ENCODE peak calls at places on chromosomes 4 and X, in five cellular contexts. L, E, Y, N and A are unnamed samples.

GRCh38 chr4:72701987-72702819 is 133.2 kb upstream of the ADAMTS3 start:
- DNase-seq in L (no peak), E (peak; percentile 28), Y (no peak), N (peak; percentile 60), A (peak; percentile 22)

GRCh38 chrX:119745283-119745848 is 13.0 kb upstream of the SOWAHD start:
- DNase-seq in L (no peak), E (no peak), Y (no peak), N (no peak), A (no peak)

GRCh38 chr4:179843370-179843769 is 2399.8 kb upstream of the TENM3 start:
- DNase-seq in L (no peak), E (no peak), Y (no peak), N (no peak), A (no peak)

GRCh38 chr4:70895846-70896435 is 6.2 kb upstream of the MOB1B start:
- DNase-seq in L (no peak), E (no peak), Y (no peak), N (no peak), A (no peak)

GRCh38 chr4:182540496-182540895 is 297.3 kb downstream of the TENM3 start:
- DNase-seq in L (no peak), E (no peak), Y (no peak), N (no peak), A (no peak)

GRCh38 chrX:45903781-45904201 is 641.4 kb downstream of the ZNF674 start:
- DNase-seq in L (no peak), E (no peak), Y (no peak), N (no peak), A (peak; percentile 15)

GRCh38 chrX:19624754-19625153 is 109.4 kb upstream of the MAP3K15 start:
- DNase-seq in L (no peak), E (no peak), Y (no peak), N (no peak), A (no peak)

GRCh38 chrX:47311857-47312774 is 58.3 kb upstream of the ZNF157 start:
- DNase-seq in L (no peak), E (peak; percentile 55), Y (no peak), N (peak; percentile 75), A (no peak)

GRCh38 chr4:157221895-157222763 is 1.6 kb downstream of the GRIA2 start:
- DNase-seq in L (no peak), E (no peak), Y (no peak), N (no peak), A (no peak)

GRCh38 chrX:123186796-123187195 is 2.7 kb downstream of the GRIA3 start:
- DNase-seq in L (no peak), E (no peak), Y (no peak), N (no peak), A (no peak)

GRCh38 chrX:118074086-118074485 is 42.5 kb downstream of the KLHL13 start:
- DNase-seq in L (no peak), E (no peak), Y (no peak), N (no peak), A (no peak)

GRCh38 chr4:33086351-33086900 is 2366.3 kb downstream of the PCDH7 start:
- DNase-seq in L (no peak), E (no peak), Y (no peak), N (no peak), A (no peak)

GRCh38 chrX:110037181-110037580 is 34.3 kb downstream of the TMEM164 start:
- DNase-seq in L (no peak), E (no peak), Y (no peak), N (no peak), A (no peak)
- TF ChIP-seq CTCF in L (no peak), E (no peak), Y (no peak), N (no peak), A (no peak)

GRCh38 chrX:57282568-57282967 is 3.9 kb upstream of the FAAH2 start:
- DNase-seq in L (no peak), E (no peak), Y (no peak), N (no peak), A (no peak)
- TF ChIP-seq CTCF in L (no peak), E (no peak), Y (no peak), N (no peak), A (peak; percentile 26)

DNA sequence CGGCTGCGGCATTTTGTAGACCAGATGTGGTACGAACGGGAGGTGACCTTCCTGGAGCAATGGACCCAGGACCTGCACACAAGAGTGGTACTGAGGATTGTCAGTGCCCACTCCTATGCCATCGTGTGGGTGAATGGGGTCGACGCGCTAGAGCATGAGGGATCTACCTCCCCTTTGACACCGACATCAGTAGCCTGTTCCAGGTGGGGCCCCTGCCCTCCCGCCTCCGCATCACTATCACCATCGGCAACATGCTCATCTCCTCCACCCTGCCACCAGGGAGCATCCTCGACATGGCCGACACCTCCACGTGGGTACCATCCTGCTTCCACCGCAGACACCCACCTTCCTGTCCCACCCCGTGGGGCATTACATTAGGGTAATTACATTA is 46.2 kb downstream of the SMARCA5 start:
- DNase-seq in L (no peak), E (no peak), Y (no peak), N (peak; percentile 49), A (no peak)
- TF ChIP-seq CTCF in L (no peak), E (no peak), Y (no peak), N (peak; percentile 23), A (no peak)

DNA sequence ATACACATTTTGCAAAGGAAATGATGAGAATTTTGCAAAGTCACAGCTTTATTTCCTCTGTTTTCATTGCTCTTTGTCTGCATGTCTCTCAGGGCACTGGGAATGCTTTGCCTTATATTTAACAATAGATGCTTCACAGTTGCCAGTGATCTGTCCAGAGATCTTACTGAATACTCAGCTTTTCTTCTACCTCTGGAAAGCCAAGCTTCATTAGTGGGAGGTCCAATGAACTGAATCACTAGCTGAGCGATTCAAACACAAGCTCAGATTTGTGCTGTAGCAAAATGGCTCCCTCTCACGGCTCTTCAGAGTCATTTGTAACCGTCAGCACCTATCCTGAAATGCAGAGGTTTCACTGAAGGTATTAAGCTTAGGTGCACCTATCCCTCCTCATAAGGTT is 138.9 kb downstream of the DCLK2 start:
- DNase-seq in L (no peak), E (no peak), Y (no peak), N (peak; percentile 22), A (peak; percentile 26)
- TF ChIP-seq CTCF in L (peak; percentile 10), E (no peak), Y (no peak), N (peak; percentile 2), A (peak; percentile 67)

GRCh38 chr4:177961709-177962380 is 519.6 kb upstream of the AGA start:
- DNase-seq in L (no peak), E (no peak), Y (no peak), N (no peak), A (no peak)

GRCh38 chr4:177964061-177964460 is 521.8 kb upstream of the AGA start:
- DNase-seq in L (no peak), E (no peak), Y (no peak), N (no peak), A (no peak)

GRCh38 chr4:177964693-177965168 is 522.5 kb upstream of the AGA start:
- DNase-seq in L (no peak), E (no peak), Y (no peak), N (no peak), A (no peak)
- TF ChIP-seq CTCF in L (no peak), E (no peak), Y (no peak), N (no peak), A (no peak)

GRCh38 chrX:1150569-1151347 is 61.7 kb downstream of the CRLF2 start:
- DNase-seq in L (no peak), E (no peak), Y (no peak), N (no peak), A (no peak)
- TF ChIP-seq CTCF in L (no peak), E (no peak), Y (no peak), N (no peak), A (no peak)

DNA sequence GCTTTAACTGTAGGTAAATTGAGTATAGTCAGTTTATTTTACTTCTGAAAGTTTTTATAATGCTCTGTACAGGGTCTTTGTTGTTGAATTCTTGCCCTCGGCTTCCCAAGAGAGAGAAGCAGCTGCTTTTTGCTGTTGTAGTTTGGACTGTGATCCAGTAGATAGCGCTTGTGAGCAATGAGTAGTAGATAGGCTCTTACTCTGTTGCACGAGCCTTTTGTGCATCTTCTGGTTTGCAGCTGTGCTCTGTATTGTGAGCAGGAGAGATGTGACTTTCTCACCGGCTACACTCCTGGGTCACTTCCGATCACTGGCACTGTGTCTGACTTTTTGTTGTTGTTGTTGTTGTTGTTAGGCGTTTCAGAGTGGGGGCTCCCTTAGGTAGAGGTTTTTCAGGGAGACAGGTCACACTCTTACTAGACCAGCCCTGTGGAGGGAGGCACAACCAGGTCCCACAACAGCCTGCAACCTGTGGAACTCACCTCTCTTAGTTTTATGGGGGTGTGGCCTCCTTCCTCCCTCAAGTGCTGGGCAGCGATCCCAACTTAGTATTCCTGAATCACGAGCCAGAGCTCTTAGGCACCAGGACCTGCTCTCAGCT is 822.1 kb upstream of the GALNTL6 start:
- DNase-seq in L (no peak), E (no peak), Y (no peak), N (peak; percentile 67), A (peak; percentile 15)
- TF ChIP-seq CTCF in L (peak; percentile 23), E (no peak), Y (no peak), N (peak; percentile 71), A (peak; percentile 73)

DNA sequence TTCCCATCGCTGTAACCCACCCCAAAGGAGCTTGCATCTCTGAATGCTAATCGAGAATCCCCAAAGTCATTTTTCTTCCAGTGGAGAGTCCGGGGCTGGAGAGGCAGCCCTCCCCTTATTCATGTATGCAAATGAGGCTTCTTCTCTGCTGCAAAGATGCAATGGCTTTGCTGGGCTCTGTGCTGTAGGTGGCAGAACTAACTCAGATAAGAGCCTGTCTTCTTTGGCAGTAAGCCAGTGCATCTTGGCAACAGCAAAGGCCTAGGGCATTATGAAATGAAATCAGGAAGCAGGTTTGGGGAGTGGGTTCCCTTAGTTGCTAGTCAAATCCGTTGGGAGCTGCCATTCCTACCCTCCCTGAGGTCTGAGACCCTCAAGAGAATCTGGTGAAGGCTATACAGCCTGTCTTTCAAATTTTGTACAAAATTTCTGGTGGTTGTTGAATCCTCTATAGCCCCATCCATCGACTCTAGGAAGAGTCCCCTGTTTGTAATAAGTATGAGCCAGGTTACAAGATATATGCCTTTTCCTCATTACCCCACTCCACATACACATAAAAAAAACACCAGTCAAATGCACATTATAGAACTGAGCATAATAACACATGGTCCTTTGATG is 290.6 kb upstream of the TAPT1 start:
- DNase-seq in L (no peak), E (peak; percentile 36), Y (peak; percentile 71), N (peak; percentile 5), A (peak; percentile 71)
- TF ChIP-seq CTCF in L (no peak), E (peak; percentile 13), Y (no peak), N (no peak), A (peak; percentile 87)

GRCh38 chrX:30005821-30006220 is 209.5 kb upstream of the MAGEB2 start:
- DNase-seq in L (no peak), E (no peak), Y (no peak), N (no peak), A (no peak)

GRCh38 chrX:30015440-30015839 is 199.9 kb upstream of the MAGEB2 start:
- DNase-seq in L (no peak), E (no peak), Y (no peak), N (no peak), A (no peak)

GRCh38 chrX:30010471-30010870 is 204.9 kb upstream of the MAGEB2 start:
- DNase-seq in L (no peak), E (no peak), Y (no peak), N (no peak), A (no peak)
- TF ChIP-seq CTCF in L (no peak), E (no peak), Y (no peak), N (no peak), A (no peak)

DNA sequence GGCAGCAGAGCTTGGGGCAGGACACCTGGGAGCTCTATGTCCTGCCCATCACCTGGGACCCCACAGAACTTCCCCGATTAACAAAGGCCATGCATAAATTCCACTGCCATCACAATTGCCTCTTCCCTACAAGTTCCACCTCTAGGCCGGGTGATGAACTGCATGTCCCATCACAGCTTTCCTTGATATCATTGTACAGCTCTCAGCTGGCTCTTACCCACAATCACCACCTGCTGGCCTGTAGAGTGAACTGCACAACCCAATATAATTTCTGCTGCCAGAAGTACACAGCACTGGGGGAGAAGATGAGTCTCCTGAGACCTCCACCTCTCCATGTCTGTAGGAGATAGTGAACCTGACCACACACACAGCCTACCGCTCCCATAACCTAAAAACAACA is 285.0 kb upstream of the AADAT start:
- DNase-seq in L (no peak), E (no peak), Y (no peak), N (peak; percentile 76), A (peak; percentile 17)
- TF ChIP-seq CTCF in L (no peak), E (peak; percentile 26), Y (no peak), N (peak; percentile 71), A (peak; percentile 58)